ENCODE peak calls at places on chromosomes 12 and 14, in eight cellular contexts. O is foreskin fibroblast, A is SK-MEL-5, M is mammary epithelial cell, F is HuH-7, L is thyroid gland, S is cerebellar cortex, D is epithelial cell of prostate. W is an unnamed sample.

GRCh38 chr14:85534914-85535313 is 5.0 kb downstream of the FLRT2 start:
- DNase-seq in O (peak; percentile 46), A (no peak), M (peak; percentile 23), F (no peak), L (peak; percentile 19), S (no peak), D (no peak), W (no peak)

GRCh38 chr14:54282849-54283248 is 114.0 kb upstream of the CDKN3 start:
- DNase-seq in O (no peak), A (no peak), M (no peak), F (no peak), L (no peak), S (no peak), D (no peak), W (no peak)

GRCh38 chr14:31934767-31935266 is 142.3 kb upstream of the ARHGAP5 start:
- DNase-seq in O (peak; percentile 69), A (peak; percentile 88), M (peak; percentile 76), F (peak; percentile 93), L (peak; percentile 15), S (peak; percentile 38), D (no peak), W (peak; percentile 74)

GRCh38 chr14:76772300-76773187 is 11.3 kb downstream of the VASH1 start:
- DNase-seq in O (peak; percentile 60), A (no peak), M (no peak), F (no peak), L (no peak), S (no peak), D (no peak), W (peak; percentile 74)

GRCh38 chr12:50745861-50746260 is 18.0 kb upstream of the ATF1 start:
- DNase-seq in O (no peak), A (no peak), M (no peak), F (no peak), L (no peak), S (no peak), D (no peak), W (no peak)

GRCh38 chr12:70556179-70556869 is 80.9 kb downstream of the PTPRB start:
- DNase-seq in O (no peak), A (no peak), M (peak; percentile 59), F (no peak), L (no peak), S (no peak), D (peak; percentile 10), W (no peak)

GRCh38 chr12:108234155-108234554 is 105.0 kb downstream of the CMKLR1 start:
- DNase-seq in O (no peak), A (peak; percentile 35), M (no peak), F (no peak), L (no peak), S (no peak), D (no peak), W (peak; percentile 7)

GRCh38 chr12:646303-647038 is 16.8 kb downstream of the NINJ2 start:
- DNase-seq in O (no peak), A (no peak), M (no peak), F (peak; percentile 67), L (peak; percentile 62), S (peak; percentile 47), D (no peak), W (no peak)

GRCh38 chr14:95525999-95526398 is 8.9 kb upstream of the GLRX5 start:
- DNase-seq in O (no peak), A (no peak), M (no peak), F (no peak), L (no peak), S (no peak), D (no peak), W (no peak)

GRCh38 chr14:101907619-101908018 is 56.8 kb upstream of the DYNC1H1 start:
- DNase-seq in O (no peak), A (no peak), M (no peak), F (no peak), L (no peak), S (no peak), D (no peak), W (no peak)

GRCh38 chr14:90675399-90675798 is 140.8 kb downstream of the TTC7B start:
- DNase-seq in O (peak; percentile 66), A (peak; percentile 6), M (no peak), F (no peak), L (no peak), S (peak; percentile 97), D (no peak), W (peak; percentile 75)

GRCh38 chr14:65291561-65291960 is 121.0 kb upstream of the FUT8 start:
- DNase-seq in O (no peak), A (no peak), M (no peak), F (no peak), L (no peak), S (no peak), D (no peak), W (no peak)

GRCh38 chr14:51921026-51921425 is 60.6 kb downstream of the GNG2 start:
- DNase-seq in O (no peak), A (no peak), M (no peak), F (no peak), L (no peak), S (no peak), D (no peak), W (no peak)

GRCh38 chr12:65948320-65949008 is 124.2 kb downstream of the HMGA2 start:
- DNase-seq in O (peak; percentile 95), A (peak; percentile 98), M (peak; percentile 94), F (no peak), L (peak; percentile 92), S (peak; percentile 50), D (peak; percentile 79), W (peak; percentile 68)

GRCh38 chr14:106605548-106606448 is 1079.4 kb downstream of the TMEM121 start:
- DNase-seq in O (no peak), A (peak; percentile 43), M (no peak), F (no peak), L (no peak), S (peak; percentile 1), D (no peak), W (no peak)

GRCh38 chr12:126338031-126338441 is 1272.8 kb downstream of the AACS start:
- DNase-seq in O (peak; percentile 10), A (no peak), M (no peak), F (no peak), L (no peak), S (no peak), D (no peak), W (no peak)

GRCh38 chr12:49389092-49389703 is 21.9 kb downstream of the SPATS2 start:
- DNase-seq in O (no peak), A (no peak), M (no peak), F (no peak), L (peak; percentile 17), S (no peak), D (no peak), W (no peak)

GRCh38 chr12:78403681-78404080 is 460.9 kb upstream of the SYT1 start:
- DNase-seq in O (peak; percentile 79), A (no peak), M (no peak), F (no peak), L (no peak), S (no peak), D (no peak), W (no peak)

GRCh38 chr14:75401356-75401755 is 26.5 kb upstream of the JDP2 start:
- DNase-seq in O (no peak), A (no peak), M (no peak), F (no peak), L (no peak), S (no peak), D (no peak), W (no peak)

GRCh38 chr12:132014915-132015280 is 65.2 kb downstream of the EP400 start:
- DNase-seq in O (no peak), A (no peak), M (no peak), F (no peak), L (peak; percentile 89), S (no peak), D (no peak), W (no peak)

GRCh38 chr14:29243355-29243754 is 476.8 kb downstream of the FOXG1 start:
- DNase-seq in O (peak; percentile 70), A (no peak), M (no peak), F (no peak), L (no peak), S (no peak), D (no peak), W (no peak)

GRCh38 chr14:34059925-34060746 is 109.3 kb upstream of the EGLN3 start:
- DNase-seq in O (peak; percentile 86), A (peak; percentile 27), M (peak; percentile 71), F (peak; percentile 48), L (peak; percentile 78), S (no peak), D (no peak), W (peak; percentile 45)

GRCh38 chr12:92438641-92439396 is 264.0 kb upstream of the PLEKHG7 start:
- DNase-seq in O (no peak), A (no peak), M (no peak), F (no peak), L (no peak), S (no peak), D (no peak), W (no peak)

W was measured in pons.